ENCODE peak calls at places on chromosomes 2 and 18, in six cellular contexts. R, N, F, C, Q and U are unnamed samples.

GRCh38 chr2:74763962-74764428 is 69.9 kb upstream of the HK2 start:
- DNase-seq in R (no peak), N (no peak), F (peak), C (no peak), Q (no peak), U (no peak)

GRCh38 chr2:85419009-85419711 is 646 bp downstream of the SH2D6 start:
- DNase-seq in R (no peak), N (no peak), F (no peak), C (no peak), Q (no peak), U (no peak)

GRCh38 chr18:36593001-36593400 is 235.8 kb downstream of the TPGS2 start:
- DNase-seq in R (no peak), N (no peak), F (no peak), C (no peak), Q (no peak), U (no peak)

GRCh38 chr2:30359644-30360167 is 87.3 kb upstream of the LCLAT1 start:
- DNase-seq in R (no peak), N (no peak), F (no peak), C (no peak), Q (peak), U (no peak)

GRCh38 chr2:177983183-177983788 is 89.3 kb downstream of the PDE11A start:
- DNase-seq in R (peak), N (peak), F (peak), C (peak), Q (peak), U (peak)

GRCh38 chr2:86396304-86396785 is 44.8 kb upstream of the KDM3A start:
- DNase-seq in R (no peak), N (peak), F (no peak), C (no peak), Q (peak), U (no peak)

GRCh38 chr2:169395821-169396374 is 33.6 kb upstream of the LRP2 start:
- DNase-seq in R (no peak), N (peak), F (no peak), C (no peak), Q (no peak), U (peak)

GRCh38 chr2:154455871-154456270 is 242.6 kb upstream of the KCNJ3 start:
- DNase-seq in R (no peak), N (no peak), F (no peak), C (no peak), Q (peak), U (no peak)

GRCh38 chr2:178188466-178188865 is 5.8 kb upstream of the OSBPL6 start:
- DNase-seq in R (no peak), N (no peak), F (no peak), C (no peak), Q (no peak), U (no peak)

GRCh38 chr2:230713331-230714121 is 884 bp downstream of the CAB39 start:
- DNase-seq in R (peak), N (peak), F (peak), C (peak), Q (no peak), U (peak)

GRCh38 chr2:26768759-26769500 is 4.8 kb downstream of the SLC35F6 start:
- DNase-seq in R (peak), N (no peak), F (no peak), C (no peak), Q (peak), U (no peak)

GRCh38 chr2:188079176-188079575 is 212.5 kb upstream of the GULP1 start:
- DNase-seq in R (no peak), N (no peak), F (no peak), C (no peak), Q (peak), U (no peak)

GRCh38 chr2:210676067-210676466 is 119.7 kb downstream of the CPS1 start:
- DNase-seq in R (no peak), N (no peak), F (no peak), C (no peak), Q (no peak), U (no peak)

GRCh38 chr2:31893093-31893492 is 117.7 kb downstream of the MEMO1 start:
- DNase-seq in R (no peak), N (no peak), F (no peak), C (no peak), Q (no peak), U (no peak)

GRCh38 chr2:211823886-211824479 is 714.6 kb downstream of the ERBB4 start:
- DNase-seq in R (no peak), N (no peak), F (no peak), C (no peak), Q (no peak), U (no peak)

GRCh38 chr18:75635096-75635495 is 207.6 kb upstream of the SMIM21 start:
- DNase-seq in R (no peak), N (no peak), F (no peak), C (no peak), Q (no peak), U (no peak)

GRCh38 chr18:40380657-40381441 is 1574.2 kb upstream of the PIK3C3 start:
- DNase-seq in R (no peak), N (no peak), F (peak), C (no peak), Q (peak), U (no peak)

GRCh38 chr2:24026233-24026632 is 16.3 kb downstream of the MFSD2B start:
- DNase-seq in R (no peak), N (no peak), F (no peak), C (no peak), Q (no peak), U (peak)

GRCh38 chr2:189719531-189719930 is 43.1 kb downstream of the OSGEPL1 start:
- DNase-seq in R (no peak), N (no peak), F (no peak), C (no peak), Q (no peak), U (no peak)

GRCh38 chr2:239943571-239943970 is 81.6 kb downstream of the NDUFA10 start:
- DNase-seq in R (peak), N (no peak), F (peak), C (no peak), Q (no peak), U (no peak)

GRCh38 chr2:129061079-129061785 is 742.6 kb upstream of the HS6ST1 start:
- DNase-seq in R (no peak), N (peak), F (no peak), C (no peak), Q (peak), U (no peak)

GRCh38 chr2:42101641-42102605 is 54.1 kb downstream of the PKDCC start:
- DNase-seq in R (peak), N (peak), F (peak), C (peak), Q (peak), U (no peak)

GRCh38 chr2:143357956-143358355 is 228.7 kb downstream of the ARHGAP15 start:
- DNase-seq in R (no peak), N (no peak), F (peak), C (no peak), Q (no peak), U (no peak)

GRCh38 chr2:3168230-3168891 is 209.3 kb downstream of the EIPR1 start:
- DNase-seq in R (no peak), N (no peak), F (no peak), C (no peak), Q (peak), U (no peak)

GRCh38 chr2:101114268-101114783 is 36.9 kb downstream of the TBC1D8 start:
- DNase-seq in R (no peak), N (no peak), F (no peak), C (no peak), Q (no peak), U (no peak)

GRCh38 chr18:80103231-80103630 is 5.8 kb upstream of the ADNP2 start:
- DNase-seq in R (no peak), N (no peak), F (no peak), C (no peak), Q (peak), U (no peak)

GRCh38 chr2:231795525-231796327 is 9.5 kb downstream of the COPS7B start:
- DNase-seq in R (peak), N (no peak), F (no peak), C (no peak), Q (peak), U (no peak)

GRCh38 chr18:26574958-26575864 is 26.9 kb upstream of the KCTD1 start:
- DNase-seq in R (peak), N (peak), F (peak), C (peak), Q (peak), U (peak)

GRCh38 chr18:21241224-21242131 is 554 bp upstream of the GREB1L start:
- DNase-seq in R (no peak), N (no peak), F (peak), C (no peak), Q (no peak), U (peak)

GRCh38 chr2:226409134-226409533 is 390.5 kb downstream of the IRS1 start:
- DNase-seq in R (no peak), N (no peak), F (no peak), C (no peak), Q (no peak), U (no peak)